ENCODE peak calls at places on chromosomes 16 and 17, in four cellular contexts. T is WTC11, D is K562, P is SK-N-SH. G is an unnamed sample.

GRCh38 chr17:79072544-79072943 is 2.1 kb upstream of the ENGASE start:
- DNase-seq in T (no peak), D (no peak), P (no peak), G (no peak)

GRCh38 chr17:13403982-13404931 is 197.5 kb downstream of the HS3ST3A1 start:
- DNase-seq in D (no peak), T (no peak), P (peak), G (no peak)

GRCh38 chr16:87963400-87963799 is 12.2 kb downstream of the BANP start:
- DNase-seq in P (no peak), D (no peak), T (no peak), G (no peak)

GRCh38 chr16:11432856-11433395 is 87.7 kb downstream of the RMI2 start:
- DNase-seq in P (no peak), T (no peak), D (no peak), G (no peak)

GRCh38 chr17:75241996-75242460 is 19.4 kb downstream of the GGA3 start:
- DNase-seq in T (no peak), P (no peak), D (no peak), G (no peak)

GRCh38 chr17:46191332-46192210 is 1.7 kb downstream of the KANSL1 start:
- DNase-seq in D (peak), P (peak), T (no peak), G (no peak)

GRCh38 chr17:79114455-79115301 is 40.1 kb downstream of the ENGASE start:
- DNase-seq in P (peak), D (no peak), T (no peak), G (no peak)

GRCh38 chr16:20792216-20792615 is 14.1 kb downstream of the ERI2 start:
- DNase-seq in P (no peak), D (no peak), T (no peak), G (no peak)

GRCh38 chr17:29977836-29978235 is 36.4 kb downstream of the EFCAB5 start:
- DNase-seq in P (no peak), D (no peak), T (no peak), G (no peak)

GRCh38 chr17:29968271-29968670 is 26.8 kb downstream of the EFCAB5 start:
- DNase-seq in P (no peak), T (no peak), D (no peak), G (no peak)

GRCh38 chr17:29973005-29973404 is 31.6 kb downstream of the EFCAB5 start:
- DNase-seq in T (no peak), P (no peak), D (no peak), G (no peak)

GRCh38 chr17:29972277-29972676 is 30.8 kb downstream of the EFCAB5 start:
- DNase-seq in P (no peak), D (no peak), T (no peak), G (no peak)
- TF ChIP-seq USF1 in P (no peak), D (no peak), T (no peak), G (no peak)

GRCh38 chr16:4550587-4550986 is 5.6 kb upstream of the C16orf96 start:
- DNase-seq in P (no peak), D (no peak), T (no peak), G (no peak)

GRCh38 chr16:4561565-4561964 is 5.4 kb downstream of the C16orf96 start:
- DNase-seq in D (no peak), P (no peak), T (no peak), G (no peak)

GRCh38 chr16:4556580-4556979 is 440 bp downstream of the C16orf96 start:
- DNase-seq in D (no peak), P (no peak), T (no peak), G (no peak)

GRCh38 chr16:4558026-4558425 is 1.9 kb downstream of the C16orf96 start:
- DNase-seq in T (no peak), D (peak), P (no peak), G (no peak)

DNA sequence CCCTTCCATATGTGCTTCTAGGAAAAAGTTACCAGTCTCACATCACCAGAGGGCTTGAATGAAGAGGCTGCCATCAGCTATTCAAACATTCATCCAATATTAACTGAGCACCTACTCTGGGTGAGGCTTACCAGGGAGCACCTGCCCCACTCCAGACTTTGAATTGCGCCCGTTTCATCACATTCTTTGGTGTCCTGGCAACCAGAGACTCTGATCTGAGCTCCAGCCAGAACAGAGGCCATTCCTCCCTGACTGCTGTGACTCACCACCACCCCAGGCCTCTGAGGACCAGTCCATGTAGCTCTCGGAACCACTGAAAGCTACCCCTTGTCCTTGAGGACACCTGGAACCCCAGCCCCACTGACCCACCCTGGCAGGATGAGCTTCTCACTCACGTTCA is at the start of gene C16orf96:
- DNase-seq in P (no peak), T (no peak), D (no peak), G (no peak)
- TF ChIP-seq USF1 in P (no peak), T (no peak), D (no peak), G (no peak)

DNA sequence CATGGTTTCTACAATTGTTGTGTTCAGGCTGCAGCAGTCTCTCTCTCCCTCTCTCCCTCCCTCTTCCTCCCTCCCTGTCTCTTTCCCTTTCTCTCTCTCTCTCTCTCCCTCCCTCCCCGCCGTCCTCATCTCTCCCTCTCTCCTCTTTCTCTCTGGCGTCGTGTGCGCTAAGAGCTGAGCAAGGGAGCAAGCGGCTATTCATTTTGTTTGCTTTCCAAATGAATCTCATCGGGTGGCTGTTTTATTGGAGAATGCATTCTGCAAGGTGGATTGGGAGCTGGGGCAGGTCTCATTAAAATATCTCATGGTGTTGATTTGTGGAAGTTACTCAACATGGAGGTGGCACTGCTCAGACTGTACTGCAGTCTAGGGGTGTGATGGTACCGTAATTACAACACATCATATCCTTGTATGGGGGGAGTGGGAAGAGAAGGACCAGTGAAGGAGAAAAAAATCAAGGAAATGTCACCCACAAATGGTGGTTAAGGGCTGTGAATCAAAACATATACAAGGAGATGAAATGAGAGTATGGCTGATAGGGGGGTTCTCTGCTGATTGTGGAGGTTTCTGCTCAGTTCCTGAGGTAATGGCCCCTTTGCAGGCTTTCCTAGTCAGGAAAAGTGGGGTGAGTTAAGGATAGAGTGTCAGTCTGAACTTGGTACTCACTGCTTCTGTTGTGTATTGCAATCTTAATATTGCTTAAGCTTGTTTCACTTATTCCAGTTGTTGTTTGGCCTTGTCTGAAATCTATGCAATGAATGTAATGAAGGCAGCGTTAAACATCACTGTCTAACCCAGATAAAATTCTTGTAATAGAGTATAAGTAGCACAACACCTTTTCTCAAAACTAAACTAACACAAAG is 2.7 kb downstream of the MSL1 start:
- DNase-seq in P (no peak), D (peak), T (no peak), G (no peak)
- TF ChIP-seq USF1 in P (no peak), D (no peak), T (no peak), G (no peak)

GRCh38 chr17:16938496-16939270 is 33.2 kb downstream of the TNFRSF13B start:
- DNase-seq in T (peak), P (no peak), D (no peak), G (no peak)
- TF ChIP-seq USF1 in T (no peak), P (no peak), D (no peak), G (no peak)